ENCODE peak calls at places on chromosome 5, in four cellular contexts. N is pancreas; R is CD8-positive, alpha-beta T cell; M is aorta. T is an unnamed sample. For H3K4me1, the result is how much of the 10 kb centered on the place peaks cover.

GRCh38 chr5:178474562-178475184 is 115.5 kb downstream of the COL23A1 start:
- DNase-seq in N (no peak), R (no peak), M (no peak), T (no peak)

GRCh38 chr5:102628449-102629175 is 126.5 kb upstream of the PAM start:
- DNase-seq in N (no peak), R (no peak), M (no peak), T (no peak)

GRCh38 chr5:5585751-5586341 is 163.4 kb downstream of the ICE1 start:
- DNase-seq in N (no peak), R (no peak), M (no peak), T (no peak)

GRCh38 chr5:135490245-135491037 is 38.3 kb upstream of the TIFAB start:
- DNase-seq in N (no peak), R (no peak), M (no peak), T (no peak)

GRCh38 chr5:41115281-41115680 is 44.1 kb upstream of the MROH2B start:
- DNase-seq in N (no peak), R (no peak), M (no peak), T (no peak)

GRCh38 chr5:73307645-73308346 is 134.8 kb downstream of the TMEM174 start:
- DNase-seq in N (no peak), R (no peak), M (no peak), T (no peak)

GRCh38 chr5:171840066-171840465 is 54.4 kb downstream of the SMIM23 start:
- DNase-seq in N (no peak), R (no peak), M (no peak), T (no peak)

GRCh38 chr5:3893975-3894374 is 298.3 kb downstream of the IRX1 start:
- DNase-seq in N (no peak), R (no peak), M (no peak), T (no peak)

GRCh38 chr5:135108992-135109391 is 75.0 kb upstream of the PITX1 start:
- DNase-seq in N (no peak), R (no peak), M (peak), T (no peak)

GRCh38 chr5:139131062-139131856 is 66.9 kb downstream of the SIL1 start:
- DNase-seq in N (peak), R (no peak), M (peak), T (no peak)

GRCh38 chr5:2403296-2403695 is 348.2 kb downstream of the IRX2 start:
- DNase-seq in N (no peak), R (no peak), M (no peak), T (no peak)

GRCh38 chr5:38598994-38599611 is 42.7 kb upstream of the LIFR start:
- DNase-seq in N (no peak), R (no peak), M (no peak), T (no peak)

GRCh38 chr5:29307498-29307897 is 1886.0 kb upstream of the CDH6 start:
- DNase-seq in N (no peak), R (no peak), M (no peak), T (no peak)

GRCh38 chr5:149223081-149223848 is 48.4 kb upstream of the AFAP1L1 start:
- DNase-seq in N (no peak), R (no peak), M (no peak), T (no peak)

GRCh38 chr5:55993013-55993412 is 1.8 kb downstream of the IL6ST start:
- DNase-seq in N (no peak), R (no peak), M (no peak), T (no peak)

GRCh38 chr5:3177338-3177737 is 418.3 kb upstream of the IRX1 start:
- DNase-seq in N (no peak), R (no peak), M (no peak), T (no peak)

GRCh38 chr5:125750538-125751186 is 672.5 kb upstream of the GRAMD2B start:
- DNase-seq in N (no peak), R (no peak), M (no peak), T (no peak)

GRCh38 chr5:74201334-74202081 is 439.0 kb downstream of the ENC1 start:
- DNase-seq in N (peak), R (no peak), M (no peak), T (no peak)

GRCh38 chr5:111313017-111313724 is 89.0 kb downstream of the CAMK4 start:
- DNase-seq in N (no peak), R (no peak), M (no peak), T (no peak)

GRCh38 chr5:96902876-96903275 is 26.6 kb downstream of the ERAP2 start:
- DNase-seq in N (no peak), R (no peak), M (no peak), T (no peak)

GRCh38 chr5:55064523-55064922 is 37.9 kb upstream of the GZMA start:
- DNase-seq in N (no peak), R (no peak), M (no peak), T (no peak)

GRCh38 chr5:173325091-173325698 is 3.0 kb downstream of the STC2 start:
- DNase-seq in N (no peak), R (no peak), M (no peak), T (no peak)

GRCh38 chr5:172113036-172113435 is 75.0 kb downstream of the STK10 start:
- DNase-seq in N (no peak), R (peak), M (no peak), T (peak)

GRCh38 chr5:135393229-135393628 is 5.8 kb downstream of the MACROH2A1 start:
- DNase-seq in N (no peak), R (no peak), M (no peak), T (no peak)

GRCh38 chr5:68739752-68740151 is 354.1 kb upstream of the SLC30A5 start:
- DNase-seq in N (no peak), R (no peak), M (no peak), T (no peak)

GRCh38 chr5:132943362-132944022 is 19.9 kb downstream of the AFF4 start:
- DNase-seq in N (no peak), R (no peak), M (no peak), T (no peak)

GRCh38 chr5:78927657-78928282 is 57.3 kb downstream of the ARSB start:
- DNase-seq in N (no peak), R (no peak), M (no peak), T (no peak)

GRCh38 chr5:1737790-1738405 is 61.7 kb downstream of the MRPL36 start:
- DNase-seq in N (no peak), R (peak), M (peak), T (peak)

GRCh38 chr5:175688352-175689146 is 30.7 kb downstream of the HRH2 start:
- DNase-seq in N (no peak), R (no peak), M (peak), T (no peak)

GRCh38 chr5:129541648-129542251 is 81.7 kb downstream of the ADAMTS19 start:
- DNase-seq in N (no peak), R (no peak), M (no peak), T (no peak)

GRCh38 chr5:134648425-134649162 is at the start of gene SEC24A:
- DNase-seq in N (peak), R (peak), M (peak), T (peak)

GRCh38 chr5:113806823-113807222 is 293.3 kb downstream of the YTHDC2 start:
- DNase-seq in N (no peak), R (no peak), M (no peak), T (no peak)

GRCh38 chr5:16713386-16713928 is 96.7 kb upstream of the RETREG1 start:
- DNase-seq in N (no peak), R (no peak), M (no peak), T (no peak)

GRCh38 chr5:147688965-147689364 is 93.6 kb downstream of the JAKMIP2 start:
- DNase-seq in N (no peak), R (no peak), M (peak), T (no peak)

GRCh38 chr5:37638897-37639296 is 200.9 kb downstream of the GDNF start:
- DNase-seq in N (no peak), R (no peak), M (no peak), T (no peak)

GRCh38 chr5:84287964-84288363 is 96.7 kb downstream of the EDIL3 start:
- DNase-seq in N (no peak), R (no peak), M (no peak), T (no peak)

GRCh38 chr5:100827481-100827889 is 75.6 kb downstream of the ST8SIA4 start:
- DNase-seq in N (no peak), R (no peak), M (no peak), T (no peak)

GRCh38 chr5:145375521-145375920 is 459.6 kb downstream of the PRELID2 start:
- DNase-seq in N (no peak), R (no peak), M (no peak), T (no peak)

GRCh38 chr5:4942831-4943178 is 197.3 kb upstream of the ADAMTS16 start:
- DNase-seq in N (no peak), R (no peak), M (no peak), T (no peak)

GRCh38 chr5:72290356-72291133 is 29.5 kb downstream of the MRPS27 start:
- DNase-seq in N (no peak), R (no peak), M (no peak), T (no peak)

GRCh38 chr5:142860291-142860690 is 90.1 kb downstream of the ARHGAP26 start:
- DNase-seq in N (no peak), R (no peak), M (no peak), T (no peak)
- H3K4me1 ChIP-seq in N (under half), R (under half), M (under half), T (under half)

DNA sequence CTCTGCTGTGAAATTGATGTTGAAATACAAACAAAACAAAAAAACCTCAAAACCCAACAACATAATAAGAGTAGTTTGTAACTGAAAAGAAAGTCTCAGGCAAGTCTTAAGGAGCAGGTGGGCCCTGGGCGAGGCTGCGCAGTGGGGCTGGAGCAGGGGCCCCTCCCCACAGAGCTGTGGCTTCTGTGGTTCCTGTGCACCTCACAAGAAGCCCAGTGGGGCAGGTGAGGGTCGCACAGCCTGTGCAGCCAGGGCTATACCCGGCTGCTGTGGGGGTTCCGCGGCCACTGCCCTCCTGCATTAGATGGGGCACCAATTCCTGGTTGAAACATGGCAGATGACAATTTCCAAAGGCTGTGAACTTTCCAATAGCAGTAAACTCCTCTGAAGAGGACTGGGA is 75.3 kb downstream of the TRIO start:
- DNase-seq in N (no peak), R (no peak), M (no peak), T (no peak)
- H3K27ac ChIP-seq in N (no peak), R (no peak), M (peak), T (no peak)

DNA sequence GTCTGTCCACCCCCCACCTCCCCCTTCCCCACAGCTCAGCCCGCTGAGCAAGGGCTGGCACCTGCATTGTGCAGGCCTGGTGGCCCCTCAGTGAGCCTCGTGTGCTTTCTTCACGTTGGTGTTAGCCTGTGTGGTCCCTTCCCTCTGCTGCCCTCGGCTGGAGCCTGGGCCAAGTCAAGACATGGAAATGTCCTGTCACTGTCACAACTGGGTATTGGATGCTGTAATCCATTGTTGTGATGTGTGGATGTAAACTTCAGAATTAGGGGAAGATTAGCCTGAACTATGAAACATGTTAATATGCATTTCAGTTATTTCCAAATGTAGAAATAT is 103.9 kb downstream of the TRIO start:
- DNase-seq in N (no peak), R (no peak), M (no peak), T (no peak)
- H3K4me1 ChIP-seq in N (under half), R (under half), M (under half), T (under half)

GRCh38 chr5:104363567-104363966 is 801.0 kb upstream of the NUDT12 start:
- DNase-seq in N (no peak), R (no peak), M (no peak), T (no peak)

GRCh38 chr5:104361932-104362331 is 799.3 kb upstream of the NUDT12 start:
- DNase-seq in N (no peak), R (no peak), M (no peak), T (no peak)
- H3K27ac ChIP-seq in N (no peak), R (no peak), M (no peak), T (no peak)

GRCh38 chr5:141928051-141928450 is 4.4 kb downstream of the DELE1 start:
- DNase-seq in N (no peak), R (no peak), M (peak), T (no peak)

GRCh38 chr5:141929398-141930058 is 5.9 kb downstream of the DELE1 start:
- DNase-seq in N (no peak), R (no peak), M (peak), T (no peak)

GRCh38 chr5:141923443-141924313 is at the start of gene DELE1:
- DNase-seq in N (peak), R (peak), M (peak), T (peak)

GRCh38 chr5:141920771-141921170 is 2.9 kb upstream of the DELE1 start:
- DNase-seq in N (no peak), R (no peak), M (no peak), T (no peak)

GRCh38 chr5:141926434-141926833 is 2.8 kb downstream of the DELE1 start:
- DNase-seq in N (no peak), R (no peak), M (no peak), T (no peak)
- H3K4me1 ChIP-seq in N (under half), R (under half), M (under half), T (under half)

GRCh38 chr5:142568996-142569335 is 116.9 kb downstream of the FGF1 start:
- DNase-seq in N (no peak), R (no peak), M (no peak), T (no peak)
- H3K27ac ChIP-seq in N (no peak), R (no peak), M (no peak), T (no peak)

DNA sequence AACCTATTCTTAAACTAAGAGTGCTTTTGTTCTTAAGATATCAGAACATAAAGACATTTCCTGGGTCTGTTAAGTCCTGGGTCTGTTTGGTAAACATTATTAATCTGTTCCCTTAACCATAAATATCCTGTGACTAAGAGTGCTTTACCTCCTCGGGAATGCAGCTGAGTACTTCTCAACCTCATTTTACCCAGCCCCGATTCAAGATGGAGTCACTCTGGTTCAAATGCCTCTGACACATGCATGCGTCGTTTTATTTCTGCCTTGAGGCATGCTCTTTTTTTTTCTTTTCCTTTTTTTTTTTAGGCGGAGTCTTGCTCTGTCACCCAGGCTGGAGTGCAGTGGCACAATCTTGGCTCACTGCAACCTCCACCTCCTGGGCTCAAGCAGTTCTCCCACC is 39.8 kb upstream of the FBXL17 start:
- DNase-seq in N (no peak), R (no peak), M (no peak), T (no peak)
- H3K4me1 ChIP-seq in N (under half), R (under half), M (under half), T (under half)

GRCh38 chr5:116650964-116651363 is 76.3 kb upstream of the SEMA6A start:
- DNase-seq in N (no peak), R (no peak), M (no peak), T (no peak)
- H3K27ac ChIP-seq in N (no peak), R (no peak), M (no peak), T (no peak)

GRCh38 chr5:112635276-112635675 is 102.4 kb upstream of the APC start:
- DNase-seq in N (no peak), R (no peak), M (no peak), T (no peak)
- H3K4me1 ChIP-seq in N (under half), R (under half), M (under half), T (under half)